ENCODE peak calls at places on chromosomes 6 and 20, in five cellular contexts. One of them, this sample, is unnamed.

GRCh38 chr6:5860849-5861248 is 145.9 kb downstream of the NRN1 start:
- DNase-seq in left colon: no peak
- DNase-seq in fibroblast of the aortic adventitia: no peak
- DNase-seq in T-cell: no peak
- DNase-seq in NCI-H1417 treated with DMSO at 0.1 percent for 48 hours: no peak
- DNase-seq in this sample: no peak

GRCh38 chr20:6866741-6867140 is 99.3 kb downstream of the BMP2 start:
- DNase-seq in fibroblast of the aortic adventitia: no peak
- DNase-seq in NCI-H1417 treated with DMSO at 0.1 percent for 48 hours: no peak
- DNase-seq in left colon: no peak
- DNase-seq in T-cell: no peak
- DNase-seq in this sample: no peak

GRCh38 chr6:124132256-124132655 is 328.6 kb downstream of the NKAIN2 start:
- DNase-seq in T-cell: no peak
- DNase-seq in fibroblast of the aortic adventitia: no peak
- DNase-seq in left colon: no peak
- DNase-seq in NCI-H1417 treated with DMSO at 0.1 percent for 48 hours: no peak
- DNase-seq in this sample: no peak

GRCh38 chr6:161407581-161407980 is 133.7 kb upstream of the AGPAT4 start:
- DNase-seq in fibroblast of the aortic adventitia: peak; percentile 71
- DNase-seq in left colon: no peak
- DNase-seq in T-cell: no peak
- DNase-seq in NCI-H1417 treated with DMSO at 0.1 percent for 48 hours: no peak
- DNase-seq in this sample: no peak

GRCh38 chr6:116268589-116269293 is 11.0 kb downstream of the TSPYL1 start:
- DNase-seq in T-cell: no peak
- DNase-seq in NCI-H1417 treated with DMSO at 0.1 percent for 48 hours: peak; percentile 21
- DNase-seq in fibroblast of the aortic adventitia: peak; percentile 90
- DNase-seq in left colon: no peak
- DNase-seq in this sample: peak; percentile 44

GRCh38 chr6:56536536-56536935 is 106.2 kb downstream of the DST start:
- DNase-seq in left colon: no peak
- DNase-seq in NCI-H1417 treated with DMSO at 0.1 percent for 48 hours: no peak
- DNase-seq in fibroblast of the aortic adventitia: no peak
- DNase-seq in T-cell: no peak
- DNase-seq in this sample: no peak

GRCh38 chr6:33584700-33585402 is 4.8 kb upstream of the BAK1 start:
- DNase-seq in NCI-H1417 treated with DMSO at 0.1 percent for 48 hours: no peak
- DNase-seq in T-cell: no peak
- DNase-seq in fibroblast of the aortic adventitia: no peak
- DNase-seq in left colon: no peak
- DNase-seq in this sample: no peak

GRCh38 chr20:58712116-58712822 is 19.7 kb downstream of the NPEPL1 start:
- DNase-seq in NCI-H1417 treated with DMSO at 0.1 percent for 48 hours: no peak
- DNase-seq in T-cell: no peak
- DNase-seq in fibroblast of the aortic adventitia: no peak
- DNase-seq in left colon: no peak
- DNase-seq in this sample: no peak

GRCh38 chr20:52972190-52972937 is at the start of gene TSHZ2:
- DNase-seq in NCI-H1417 treated with DMSO at 0.1 percent for 48 hours: no peak
- DNase-seq in T-cell: peak; percentile 57
- DNase-seq in left colon: peak; percentile 26
- DNase-seq in fibroblast of the aortic adventitia: peak; percentile 37
- DNase-seq in this sample: peak; percentile 45

GRCh38 chr6:53651764-53652401 is 13.7 kb downstream of the KLHL31 start:
- DNase-seq in T-cell: peak; percentile 78
- DNase-seq in left colon: peak; percentile 86
- DNase-seq in NCI-H1417 treated with DMSO at 0.1 percent for 48 hours: peak; percentile 75
- DNase-seq in fibroblast of the aortic adventitia: peak; percentile 17
- DNase-seq in this sample: peak; percentile 79

GRCh38 chr20:48831702-48832422 is 4.1 kb upstream of the PREX1 start:
- DNase-seq in left colon: no peak
- DNase-seq in NCI-H1417 treated with DMSO at 0.1 percent for 48 hours: no peak
- DNase-seq in fibroblast of the aortic adventitia: peak; percentile 73
- DNase-seq in T-cell: no peak
- DNase-seq in this sample: no peak

GRCh38 chr20:5509803-5510202 is 193.0 kb upstream of the PROKR2 start:
- DNase-seq in NCI-H1417 treated with DMSO at 0.1 percent for 48 hours: no peak
- DNase-seq in left colon: no peak
- DNase-seq in T-cell: no peak
- DNase-seq in fibroblast of the aortic adventitia: no peak
- DNase-seq in this sample: no peak

GRCh38 chr6:43705996-43706395 is 18.4 kb upstream of the MRPS18A start:
- DNase-seq in left colon: no peak
- DNase-seq in NCI-H1417 treated with DMSO at 0.1 percent for 48 hours: no peak
- DNase-seq in fibroblast of the aortic adventitia: peak; percentile 61
- DNase-seq in T-cell: no peak
- DNase-seq in this sample: no peak

GRCh38 chr6:101392561-101393230 is 812 bp upstream of the GRIK2 start:
- DNase-seq in T-cell: no peak
- DNase-seq in fibroblast of the aortic adventitia: no peak
- DNase-seq in NCI-H1417 treated with DMSO at 0.1 percent for 48 hours: no peak
- DNase-seq in left colon: no peak
- DNase-seq in this sample: no peak

GRCh38 chr6:118678866-118679265 is 27.5 kb upstream of the CEP85L start:
- DNase-seq in T-cell: no peak
- DNase-seq in fibroblast of the aortic adventitia: peak; percentile 59
- DNase-seq in left colon: no peak
- DNase-seq in NCI-H1417 treated with DMSO at 0.1 percent for 48 hours: no peak
- DNase-seq in this sample: no peak

GRCh38 chr6:124917769-124918168 is 44.5 kb upstream of the RNF217 start:
- DNase-seq in left colon: no peak
- DNase-seq in NCI-H1417 treated with DMSO at 0.1 percent for 48 hours: no peak
- DNase-seq in fibroblast of the aortic adventitia: no peak
- DNase-seq in T-cell: no peak
- DNase-seq in this sample: no peak

GRCh38 chr20:38883081-38883980 is 42.9 kb upstream of the FAM83D start:
- DNase-seq in fibroblast of the aortic adventitia: peak; percentile 12
- DNase-seq in T-cell: no peak
- DNase-seq in NCI-H1417 treated with DMSO at 0.1 percent for 48 hours: no peak
- DNase-seq in left colon: no peak
- DNase-seq in this sample: no peak

GRCh38 chr20:22428051-22428450 is 156.3 kb downstream of the FOXA2 start:
- DNase-seq in NCI-H1417 treated with DMSO at 0.1 percent for 48 hours: no peak
- DNase-seq in fibroblast of the aortic adventitia: no peak
- DNase-seq in T-cell: no peak
- DNase-seq in left colon: no peak
- DNase-seq in this sample: no peak

GRCh38 chr20:32343438-32343837 is 14.7 kb upstream of the ASXL1 start:
- DNase-seq in fibroblast of the aortic adventitia: peak; percentile 78
- DNase-seq in left colon: no peak
- DNase-seq in NCI-H1417 treated with DMSO at 0.1 percent for 48 hours: no peak
- DNase-seq in T-cell: no peak
- DNase-seq in this sample: no peak

GRCh38 chr6:99019341-99019740 is 71.6 kb upstream of the FBXL4 start:
- DNase-seq in left colon: no peak
- DNase-seq in fibroblast of the aortic adventitia: peak; percentile 26
- DNase-seq in NCI-H1417 treated with DMSO at 0.1 percent for 48 hours: no peak
- DNase-seq in T-cell: no peak
- DNase-seq in this sample: no peak

GRCh38 chr20:31894980-31895675 is 24.7 kb downstream of the TTLL9 start:
- DNase-seq in fibroblast of the aortic adventitia: peak; percentile 81
- DNase-seq in NCI-H1417 treated with DMSO at 0.1 percent for 48 hours: no peak
- DNase-seq in left colon: peak; percentile 47
- DNase-seq in T-cell: no peak
- DNase-seq in this sample: no peak

GRCh38 chr20:49636447-49636846 is 68.5 kb upstream of the PTGIS start:
- DNase-seq in T-cell: no peak
- DNase-seq in NCI-H1417 treated with DMSO at 0.1 percent for 48 hours: no peak
- DNase-seq in fibroblast of the aortic adventitia: no peak
- DNase-seq in left colon: no peak
- DNase-seq in this sample: no peak

GRCh38 chr6:28212510-28213212 is 12.4 kb upstream of the ZSCAN9 start:
- DNase-seq in left colon: peak; percentile 41
- DNase-seq in T-cell: no peak
- DNase-seq in fibroblast of the aortic adventitia: peak; percentile 91
- DNase-seq in NCI-H1417 treated with DMSO at 0.1 percent for 48 hours: peak; percentile 38
- DNase-seq in this sample: no peak

GRCh38 chr6:122511193-122511924 is 39.8 kb upstream of the SERINC1 start:
- DNase-seq in fibroblast of the aortic adventitia: no peak
- DNase-seq in T-cell: no peak
- DNase-seq in left colon: no peak
- DNase-seq in NCI-H1417 treated with DMSO at 0.1 percent for 48 hours: no peak
- DNase-seq in this sample: no peak

This sample was measured in CD4-positive, alpha-beta memory T cell.